ENCODE peak calls at places on chromosomes 5 and 9, in seven cellular contexts. E, D, L, G, B, O and H are unnamed samples.

GRCh38 chr9:124812401-124813016 is 35.6 kb downstream of the OLFML2A start:
- DNase-seq in B (peak), D (no peak), E (no peak), L (no peak), G (no peak), O (peak), H (no peak)

GRCh38 chr5:43192558-43193170 is 639 bp downstream of the NIM1K start:
- DNase-seq in D (no peak), L (no peak), G (peak), E (no peak), B (no peak), O (no peak), H (no peak)

GRCh38 chr5:173326501-173326960 is 1.7 kb downstream of the STC2 start:
- DNase-seq in D (no peak), G (no peak), E (no peak), O (peak), L (no peak), B (peak), H (no peak)

GRCh38 chr5:80711938-80712337 is 57.2 kb upstream of the DHFR start:
- DNase-seq in E (peak), O (peak), L (no peak), G (no peak), D (peak), B (no peak), H (no peak)

GRCh38 chr5:177399903-177400868 is at the start of gene PFN3:
- DNase-seq in D (no peak), B (no peak), L (no peak), E (no peak), O (no peak), G (no peak), H (no peak)

GRCh38 chr5:147388171-147388977 is 121.5 kb downstream of the DPYSL3 start:
- DNase-seq in G (no peak), L (no peak), B (no peak), D (no peak), E (no peak), O (no peak), H (peak)

GRCh38 chr5:129118405-129118804 is 23.9 kb downstream of the ISOC1 start:
- DNase-seq in O (no peak), L (no peak), B (no peak), E (no peak), G (no peak), D (peak), H (no peak)

GRCh38 chr9:133238851-133239532 is 29.9 kb upstream of the OBP2B start:
- DNase-seq in O (peak), G (no peak), D (no peak), E (no peak), L (no peak), B (no peak), H (no peak)

GRCh38 chr9:114552716-114553115 is 34.9 kb upstream of the ATP6V1G1 start:
- DNase-seq in L (no peak), B (no peak), E (no peak), D (no peak), G (no peak), O (no peak), H (no peak)

GRCh38 chr9:37621299-37621934 is 29.0 kb upstream of the TOMM5 start:
- DNase-seq in B (no peak), E (peak), D (no peak), G (no peak), L (no peak), O (no peak), H (no peak)

GRCh38 chr5:178206166-178207101 is 2.1 kb downstream of the HNRNPAB start:
- DNase-seq in O (no peak), E (no peak), L (no peak), G (no peak), D (no peak), B (no peak), H (no peak)